ENCODE peak calls at places on chromosomes 16 and 17, in nine cellular contexts. G is mesothelial cell of epicardium; A is fibroblast of mammary gland; M is nephron progenitor cell; B is CD4-positive, alpha-beta T cell; T is foreskin keratinocyte; E is right atrium auricular region; X is H1; F is Peyer's patch. L is an unnamed sample.
A peak's percentile ranks its signal among the peaks of the same experiment; 100 is the strongest.

GRCh38 chr16:85420501-85421337 is 192.4 kb upstream of the GSE1 start:
- DNase-seq in X (peak; percentile 96), F (peak; percentile 76), G (peak; percentile 72), B (peak; percentile 74), T (peak; percentile 11), M (peak; percentile 81), E (no peak), A (peak; percentile 40), L (peak; percentile 72)

GRCh38 chr17:62859146-62859545 is 51.0 kb upstream of the MARCHF10 start:
- DNase-seq in T (no peak), B (no peak), X (peak; percentile 11), G (no peak), M (no peak), F (no peak), E (peak; percentile 57), A (peak; percentile 84), L (no peak)

GRCh38 chr16:78892925-78893324 is 707.6 kb downstream of the MAF start:
- DNase-seq in E (no peak), A (no peak), B (no peak), T (no peak), M (no peak), G (no peak), F (no peak), X (no peak), L (no peak)

GRCh38 chr17:9230346-9230745 is 209.0 kb downstream of the NTN1 start:
- DNase-seq in F (no peak), T (no peak), E (no peak), X (no peak), M (peak; percentile 55), G (no peak), A (peak; percentile 86), B (no peak), L (no peak)

GRCh38 chr17:68600123-68600880 is 865 bp downstream of the FAM20A start:
- DNase-seq in F (no peak), X (peak; percentile 80), A (no peak), G (peak; percentile 55), B (no peak), T (no peak), E (no peak), M (peak; percentile 65), L (peak; percentile 42)

GRCh38 chr16:31202402-31203385 is at the start of gene PYCARD:
- DNase-seq in X (peak; percentile 79), M (peak; percentile 63), A (peak; percentile 20), G (peak; percentile 52), E (no peak), B (no peak), F (peak; percentile 86), T (peak; percentile 46), L (no peak)

GRCh38 chr17:78718575-78719209 is 63.4 kb downstream of the CYTH1 start:
- DNase-seq in E (no peak), X (no peak), B (no peak), A (no peak), T (no peak), G (no peak), F (no peak), M (no peak), L (no peak)

GRCh38 chr17:65850486-65850885 is 289.0 kb upstream of the AXIN2 start:
- DNase-seq in M (no peak), B (no peak), E (no peak), G (no peak), X (no peak), F (no peak), T (peak; percentile 67), A (peak; percentile 90), L (no peak)

GRCh38 chr16:82038941-82039340 is 3.9 kb downstream of the HSD17B2 start:
- DNase-seq in T (no peak), M (no peak), F (no peak), B (no peak), G (no peak), X (no peak), A (no peak), E (no peak), L (no peak)

GRCh38 chr17:5466295-5466694 is 2.5 kb downstream of the DHX33 start:
- DNase-seq in A (no peak), F (no peak), G (no peak), M (no peak), X (no peak), T (no peak), E (no peak), B (no peak), L (no peak)

GRCh38 chr17:21689604-21690003 is 2.7 kb upstream of the KCNJ18 start:
- DNase-seq in F (no peak), T (no peak), M (no peak), E (peak; percentile 83), B (no peak), G (no peak), A (peak; percentile 95), X (no peak), L (no peak)

GRCh38 chr16:56637814-56638750 is at the start of gene MT1A:
- DNase-seq in T (no peak), B (no peak), X (peak; percentile 81), F (peak; percentile 82), M (peak; percentile 78), G (peak; percentile 51), A (peak; percentile 65), E (peak; percentile 85), L (no peak)

GRCh38 chr16:13084331-13084730 is 182.9 kb downstream of the SHISA9 start:
- DNase-seq in X (no peak), E (no peak), F (no peak), M (no peak), A (no peak), T (no peak), G (no peak), B (no peak), L (no peak)

GRCh38 chr17:2207815-2208515 is 95.6 kb downstream of the SMG6 start:
- DNase-seq in F (no peak), M (peak; percentile 16), G (no peak), B (no peak), T (peak; percentile 69), X (no peak), A (no peak), E (no peak), L (no peak)

GRCh38 chr16:57695378-57696054 is 910 bp downstream of the DRC7 start:
- DNase-seq in X (no peak), E (no peak), F (peak; percentile 15), G (no peak), T (no peak), A (no peak), M (no peak), B (no peak), L (no peak)

GRCh38 chr17:76467809-76468633 is 618 bp downstream of the AANAT start:
- DNase-seq in F (no peak), G (no peak), X (no peak), E (no peak), B (no peak), M (no peak), T (no peak), A (no peak), L (no peak)

GRCh38 chr16:48605518-48606110 is 4.4 kb downstream of the N4BP1 start:
- DNase-seq in E (no peak), T (no peak), F (no peak), X (no peak), M (no peak), B (no peak), A (no peak), G (no peak), L (no peak)

GRCh38 chr16:84054916-84055315 is 12.3 kb upstream of the SLC38A8 start:
- DNase-seq in M (peak; percentile 56), B (no peak), T (no peak), G (no peak), F (peak; percentile 31), X (no peak), E (no peak), A (no peak), L (no peak)

GRCh38 chr16:56671706-56672105 is 2.1 kb downstream of the MT1H start:
- DNase-seq in X (no peak), F (no peak), G (no peak), T (no peak), M (no peak), E (no peak), B (no peak), A (peak; percentile 38), L (no peak)

GRCh38 chr17:42598905-42599304 is 10.3 kb downstream of the RETREG3 start:
- DNase-seq in E (no peak), A (peak; percentile 21), B (no peak), T (no peak), F (no peak), G (no peak), M (no peak), X (no peak), L (no peak)

GRCh38 chr17:32546031-32546444 is 59.2 kb downstream of the CDK5R1 start:
- DNase-seq in F (no peak), B (no peak), E (no peak), T (no peak), M (peak; percentile 14), G (no peak), A (no peak), X (peak; percentile 58), L (no peak)

GRCh38 chr16:24950275-24950674 is 64.9 kb downstream of the ARHGAP17 start:
- DNase-seq in M (no peak), F (peak; percentile 71), B (no peak), T (no peak), G (no peak), X (no peak), E (no peak), A (peak; percentile 63), L (no peak)

GRCh38 chr16:88667496-88667895 is 4.6 kb upstream of the MVD start:
- DNase-seq in X (no peak), F (no peak), G (no peak), E (no peak), M (peak; percentile 26), T (no peak), A (no peak), B (no peak), L (no peak)
- TF ChIP-seq CTCF in X (peak; percentile 15), F (no peak), G (no peak), E (no peak), M (no peak), T (no peak), A (no peak), B (no peak), L (no peak)

GRCh38 chr17:44464037-44464436 is 39.2 kb downstream of the GPATCH8 start:
- DNase-seq in X (no peak), B (no peak), E (no peak), M (no peak), F (no peak), T (peak; percentile 33), A (peak; percentile 13), G (no peak), L (no peak)
- TF ChIP-seq CTCF in X (no peak), B (no peak), E (no peak), M (no peak), F (no peak), T (no peak), A (no peak), G (no peak), L (no peak)

GRCh38 chr17:45019177-45019711 is 32.2 kb downstream of the DCAKD start:
- DNase-seq in T (no peak), X (no peak), B (peak; percentile 37), M (peak; percentile 57), A (peak; percentile 23), G (peak; percentile 62), E (no peak), F (peak; percentile 57), L (peak; percentile 26)
- TF ChIP-seq CTCF in T (peak; percentile 60), X (peak; percentile 13), B (no peak), M (no peak), A (no peak), G (no peak), E (peak; percentile 52), F (peak; percentile 64), L (peak; percentile 61)

DNA sequence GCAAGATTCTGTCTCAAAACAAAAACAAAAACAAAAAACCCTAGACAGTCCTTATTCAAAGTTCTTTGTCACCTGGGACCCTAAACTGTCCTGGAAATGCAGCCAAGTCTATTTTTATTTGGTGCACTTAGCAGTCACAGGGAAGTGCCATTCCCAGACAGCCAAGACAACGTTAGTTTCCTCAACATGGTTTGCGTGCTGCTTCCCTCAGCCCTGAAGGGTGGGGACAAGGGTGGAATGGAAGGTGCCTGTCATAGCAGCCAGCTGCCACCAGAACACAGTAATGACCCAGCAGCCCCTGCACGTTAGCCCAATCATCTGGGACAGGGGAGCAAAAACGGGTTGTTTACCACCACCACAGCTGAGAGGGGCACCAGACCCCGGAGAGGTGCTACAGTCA is 16.9 kb downstream of the CREBBP start:
- DNase-seq in M (no peak), E (no peak), G (no peak), X (no peak), B (no peak), T (no peak), F (no peak), A (no peak), L (no peak)
- TF ChIP-seq CTCF in M (no peak), E (no peak), G (no peak), X (no peak), B (no peak), T (no peak), F (no peak), A (no peak), L (no peak)

L was measured in neural crest cell.